ENCODE peak calls at places on chromosomes 6 and 20, in seven cellular contexts. E, H, P, F, Z, M and C are unnamed samples. For H3K4me1 and H3K27me3, the result is how much of the 10 kb centered on the place peaks cover.

GRCh38 chr6:25792016-25792415 is 37.5 kb downstream of the SLC17A4 start:
- DNase-seq in E (no peak), H (no peak), P (no peak), F (no peak), Z (no peak), M (no peak), C (no peak)

GRCh38 chr6:17470953-17471335 is 77.5 kb downstream of the CAP2 start:
- DNase-seq in E (no peak), H (peak), P (no peak), F (no peak), Z (no peak), M (no peak), C (no peak)

GRCh38 chr6:159959165-159959975 is 9.5 kb upstream of the IGF2R start:
- DNase-seq in E (no peak), H (no peak), P (no peak), F (no peak), Z (no peak), M (no peak), C (no peak)

GRCh38 chr20:24681634-24682495 is 212.4 kb downstream of the SYNDIG1 start:
- DNase-seq in E (no peak), H (no peak), P (peak), F (no peak), Z (no peak), M (peak), C (peak)

GRCh38 chr20:37218431-37218830 is 39.1 kb upstream of the MROH8 start:
- DNase-seq in E (no peak), H (no peak), P (no peak), F (no peak), Z (no peak), M (no peak), C (no peak)

GRCh38 chr6:109498049-109498448 is 15.0 kb upstream of the ZBTB24 start:
- DNase-seq in E (no peak), H (no peak), P (no peak), F (no peak), Z (no peak), M (no peak), C (no peak)

GRCh38 chr6:2635911-2636310 is 114.8 kb downstream of the MYLK4 start:
- DNase-seq in E (no peak), H (no peak), P (no peak), F (no peak), Z (no peak), M (no peak), C (no peak)

GRCh38 chr6:36269834-36270705 is at the start of gene PNPLA1:
- DNase-seq in E (no peak), H (no peak), P (no peak), F (no peak), Z (no peak), M (no peak), C (no peak)

GRCh38 chr20:51616060-51616459 is 73.5 kb upstream of the NFATC2 start:
- DNase-seq in E (no peak), H (no peak), P (no peak), F (no peak), Z (no peak), M (no peak), C (no peak)

GRCh38 chr20:30168025-30168799 is 1089.3 kb upstream of the DEFB115 start:
- DNase-seq in E (no peak), H (no peak), P (no peak), F (no peak), Z (no peak), M (peak), C (peak)

GRCh38 chr6:140050232-140050995 is 676.0 kb upstream of the CITED2 start:
- DNase-seq in E (peak), H (peak), P (no peak), F (no peak), Z (peak), M (no peak), C (peak)

GRCh38 chr20:35273449-35274171 is 4.3 kb downstream of the MMP24OS start:
- DNase-seq in E (peak), H (no peak), P (no peak), F (no peak), Z (no peak), M (no peak), C (no peak)

GRCh38 chr6:12395898-12396297 is 105.7 kb downstream of the EDN1 start:
- DNase-seq in E (no peak), H (no peak), P (no peak), F (no peak), Z (no peak), M (no peak), C (no peak)

GRCh38 chr20:7094438-7094997 is 327.0 kb downstream of the BMP2 start:
- DNase-seq in E (no peak), H (peak), P (no peak), F (no peak), Z (peak), M (no peak), C (peak)

GRCh38 chr6:109242923-109243322 is 139.3 kb downstream of the CD164 start:
- DNase-seq in E (no peak), H (no peak), P (no peak), F (no peak), Z (no peak), M (no peak), C (no peak)

GRCh38 chr20:38231786-38232130 is 28.8 kb downstream of the KIAA1755 start:
- DNase-seq in E (peak), H (no peak), P (no peak), F (no peak), Z (no peak), M (no peak), C (no peak)

GRCh38 chr6:44158770-44159228 is at the start of gene CAPN11:
- DNase-seq in E (no peak), H (no peak), P (no peak), F (no peak), Z (no peak), M (no peak), C (no peak)

GRCh38 chr20:48795732-48796131 is 32.1 kb downstream of the PREX1 start:
- DNase-seq in E (no peak), H (no peak), P (no peak), F (no peak), Z (no peak), M (peak), C (no peak)

GRCh38 chr20:48718914-48719578 is 108.8 kb downstream of the PREX1 start:
- DNase-seq in E (no peak), H (no peak), P (no peak), F (no peak), Z (no peak), M (peak), C (no peak)

GRCh38 chr6:365835-366234 is 25.7 kb upstream of the IRF4 start:
- DNase-seq in E (no peak), H (no peak), P (no peak), F (no peak), Z (no peak), M (peak), C (no peak)

GRCh38 chr20:63782051-63782471 is 42.5 kb downstream of the SLC2A4RG start:
- DNase-seq in E (no peak), H (no peak), P (no peak), F (no peak), Z (peak), M (no peak), C (no peak)

GRCh38 chr6:123316733-123317323 is 319.9 kb downstream of the TRDN start:
- DNase-seq in E (no peak), H (peak), P (no peak), F (no peak), Z (peak), M (no peak), C (no peak)
- TF ChIP-seq CTCF in E (peak), H (peak), P (no peak), F (peak), Z (peak), M (peak), C (peak)

GRCh38 chr6:14862845-14863244 is 383.0 kb upstream of the JARID2 start:
- DNase-seq in E (no peak), H (no peak), P (no peak), F (no peak), Z (no peak), M (no peak), C (no peak)
- H3K4me1 ChIP-seq in E (under half), H (under half), P (under half), F (under half), Z (under half), M (under half), C (under half)

GRCh38 chr6:6004147-6004995 is 2.4 kb downstream of the NRN1 start:
- DNase-seq in E (no peak), H (no peak), P (no peak), F (no peak), Z (peak), M (no peak), C (no peak)
- H3K27me3 ChIP-seq in E (half or more), H (half or more), P (half or more), F (half or more), Z (under half), M (half or more), C (half or more)

GRCh38 chr6:112030206-112030932 is 23.5 kb upstream of the CCN6 start:
- DNase-seq in E (no peak), H (no peak), P (no peak), F (no peak), Z (no peak), M (no peak), C (no peak)

GRCh38 chr6:112030965-112031660 is 22.8 kb upstream of the CCN6 start:
- DNase-seq in E (no peak), H (no peak), P (no peak), F (no peak), Z (no peak), M (no peak), C (no peak)

GRCh38 chr6:112026933-112027332 is 27.0 kb upstream of the CCN6 start:
- DNase-seq in E (no peak), H (no peak), P (no peak), F (no peak), Z (no peak), M (no peak), C (no peak)

GRCh38 chr6:112027942-112028674 is 25.8 kb upstream of the CCN6 start:
- DNase-seq in E (no peak), H (no peak), P (no peak), F (no peak), Z (peak), M (no peak), C (no peak)

DNA sequence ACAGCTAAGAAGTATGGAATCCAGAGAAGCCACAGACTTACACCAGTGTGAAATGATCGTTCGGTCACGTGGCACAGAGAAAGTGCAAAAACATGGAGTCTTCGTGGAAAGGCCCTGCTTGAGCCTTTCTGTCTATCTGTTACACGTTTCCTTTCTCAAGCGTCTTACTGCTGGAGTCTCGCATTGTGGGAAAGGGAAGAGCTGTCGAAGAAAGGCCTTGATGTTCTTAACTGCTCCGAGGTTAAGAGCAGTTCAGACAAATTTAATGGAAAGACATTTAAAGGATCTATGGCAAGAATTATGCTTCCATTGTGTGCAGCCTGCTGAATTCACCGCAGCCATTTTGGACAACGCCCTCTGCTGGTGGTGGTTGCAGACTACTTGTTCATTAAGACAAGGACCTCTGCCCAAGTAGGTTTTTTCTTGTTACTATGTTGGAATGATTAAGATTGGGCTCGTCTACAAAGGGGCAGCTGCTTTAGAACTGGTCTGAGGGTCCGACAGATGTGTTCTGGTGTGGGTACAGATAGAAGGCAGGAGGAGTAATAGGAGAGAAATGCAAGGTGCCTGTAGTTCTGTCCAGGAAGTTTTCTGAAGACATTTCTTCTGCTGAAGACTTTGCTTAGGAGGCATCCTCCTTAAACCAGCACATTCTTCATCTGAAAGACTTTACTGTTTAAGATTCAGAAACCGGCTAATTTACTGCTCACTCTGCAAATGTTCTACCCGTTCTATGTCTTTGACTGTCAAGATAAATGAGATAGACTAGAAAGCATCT is 24.7 kb upstream of the CCN6 start:
- DNase-seq in E (peak), H (peak), P (no peak), F (no peak), Z (peak), M (peak), C (peak)
- TF ChIP-seq CTCF in E (peak), H (peak), P (no peak), F (peak), Z (peak), M (peak), C (peak)